ENCODE peak calls at places on chromosomes 3 and 15, in nine cellular contexts. One of them, this sample, is unnamed.
A peak's percentile ranks its signal among the peaks of the same experiment; 100 is the strongest.

GRCh38 chr3:133574260-133574881 is 885 bp downstream of the CDV3 start:
- DNase-seq in hepatocyte: peak; percentile 90
- DNase-seq in neural progenitor cell: peak; percentile 84
- DNase-seq in fibroblast of lung: peak; percentile 77
- DNase-seq in MM.1S: peak; percentile 72
- DNase-seq in HCT116: no peak
- DNase-seq in PC-3: peak; percentile 26
- DNase-seq in GM12878: peak; percentile 58
- DNase-seq in mesendoderm: peak; percentile 80
- DNase-seq in this sample: peak; percentile 73

GRCh38 chr3:100060685-100061484 is 53.4 kb downstream of the FILIP1L start:
- DNase-seq in PC-3: no peak
- DNase-seq in hepatocyte: no peak
- DNase-seq in neural progenitor cell: no peak
- DNase-seq in GM12878: no peak
- DNase-seq in fibroblast of lung: no peak
- DNase-seq in MM.1S: no peak
- DNase-seq in mesendoderm: no peak
- DNase-seq in HCT116: no peak
- DNase-seq in this sample: no peak

GRCh38 chr15:48190932-48191573 is 412 bp upstream of the CTXN2 start:
- DNase-seq in MM.1S: peak; percentile 57
- DNase-seq in PC-3: peak; percentile 63
- DNase-seq in GM12878: no peak
- DNase-seq in neural progenitor cell: peak; percentile 94
- DNase-seq in hepatocyte: peak; percentile 90
- DNase-seq in HCT116: no peak
- DNase-seq in mesendoderm: peak; percentile 92
- DNase-seq in fibroblast of lung: peak; percentile 69
- DNase-seq in this sample: peak; percentile 69

GRCh38 chr3:151169262-151169661 is 33.8 kb downstream of the GPR171 start:
- DNase-seq in fibroblast of lung: no peak
- DNase-seq in HCT116: no peak
- DNase-seq in hepatocyte: no peak
- DNase-seq in mesendoderm: no peak
- DNase-seq in PC-3: no peak
- DNase-seq in GM12878: no peak
- DNase-seq in MM.1S: no peak
- DNase-seq in neural progenitor cell: no peak
- DNase-seq in this sample: no peak

GRCh38 chr15:70166506-70167087 is 68.9 kb upstream of the TLE3 start:
- DNase-seq in GM12878: no peak
- DNase-seq in fibroblast of lung: no peak
- DNase-seq in MM.1S: no peak
- DNase-seq in HCT116: no peak
- DNase-seq in mesendoderm: no peak
- DNase-seq in PC-3: no peak
- DNase-seq in neural progenitor cell: no peak
- DNase-seq in hepatocyte: no peak
- DNase-seq in this sample: no peak

GRCh38 chr15:79004336-79004735 is 59.5 kb upstream of the CTSH start:
- DNase-seq in hepatocyte: peak; percentile 46
- DNase-seq in GM12878: peak; percentile 86
- DNase-seq in PC-3: peak; percentile 47
- DNase-seq in MM.1S: no peak
- DNase-seq in neural progenitor cell: no peak
- DNase-seq in fibroblast of lung: peak; percentile 88
- DNase-seq in HCT116: peak; percentile 48
- DNase-seq in mesendoderm: peak; percentile 94
- DNase-seq in this sample: peak; percentile 95

GRCh38 chr3:150174179-150174578 is 203.5 kb upstream of the PFN2 start:
- DNase-seq in PC-3: no peak
- DNase-seq in HCT116: no peak
- DNase-seq in hepatocyte: no peak
- DNase-seq in GM12878: no peak
- DNase-seq in MM.1S: no peak
- DNase-seq in neural progenitor cell: no peak
- DNase-seq in fibroblast of lung: peak; percentile 25
- DNase-seq in mesendoderm: no peak
- DNase-seq in this sample: no peak

GRCh38 chr15:71448688-71449114 is 333.4 kb downstream of the THSD4 start:
- DNase-seq in neural progenitor cell: peak; percentile 71
- DNase-seq in mesendoderm: peak; percentile 77
- DNase-seq in PC-3: peak; percentile 90
- DNase-seq in MM.1S: peak; percentile 45
- DNase-seq in fibroblast of lung: peak; percentile 53
- DNase-seq in HCT116: peak; percentile 56
- DNase-seq in hepatocyte: peak; percentile 78
- DNase-seq in GM12878: no peak
- DNase-seq in this sample: peak; percentile 80

GRCh38 chr3:124826703-124827102 is 60.5 kb downstream of the ITGB5 start:
- DNase-seq in HCT116: no peak
- DNase-seq in fibroblast of lung: peak; percentile 96
- DNase-seq in PC-3: peak; percentile 68
- DNase-seq in hepatocyte: no peak
- DNase-seq in mesendoderm: peak; percentile 75
- DNase-seq in neural progenitor cell: no peak
- DNase-seq in MM.1S: no peak
- DNase-seq in GM12878: no peak
- DNase-seq in this sample: no peak

GRCh38 chr3:14297784-14298236 is 104.6 kb upstream of the SLC6A6 start:
- DNase-seq in HCT116: no peak
- DNase-seq in mesendoderm: peak; percentile 46
- DNase-seq in neural progenitor cell: no peak
- DNase-seq in MM.1S: no peak
- DNase-seq in GM12878: no peak
- DNase-seq in PC-3: no peak
- DNase-seq in hepatocyte: no peak
- DNase-seq in fibroblast of lung: peak; percentile 34
- DNase-seq in this sample: no peak

GRCh38 chr3:50316657-50317242 is 5.8 kb downstream of the HYAL2 start:
- DNase-seq in PC-3: peak; percentile 98
- DNase-seq in mesendoderm: peak; percentile 88
- DNase-seq in fibroblast of lung: peak; percentile 79
- DNase-seq in MM.1S: no peak
- DNase-seq in GM12878: no peak
- DNase-seq in HCT116: peak; percentile 93
- DNase-seq in neural progenitor cell: no peak
- DNase-seq in hepatocyte: peak; percentile 91
- DNase-seq in this sample: peak; percentile 55

GRCh38 chr3:23880703-23881339 is 36.0 kb downstream of the NKIRAS1 start:
- DNase-seq in neural progenitor cell: no peak
- DNase-seq in GM12878: no peak
- DNase-seq in HCT116: no peak
- DNase-seq in MM.1S: no peak
- DNase-seq in hepatocyte: no peak
- DNase-seq in mesendoderm: peak; percentile 56
- DNase-seq in PC-3: no peak
- DNase-seq in fibroblast of lung: peak; percentile 15
- DNase-seq in this sample: no peak

GRCh38 chr3:179425075-179425474 is 26.2 kb downstream of the GNB4 start:
- DNase-seq in MM.1S: no peak
- DNase-seq in fibroblast of lung: no peak
- DNase-seq in hepatocyte: no peak
- DNase-seq in PC-3: no peak
- DNase-seq in mesendoderm: peak; percentile 35
- DNase-seq in neural progenitor cell: no peak
- DNase-seq in GM12878: no peak
- DNase-seq in HCT116: no peak
- DNase-seq in this sample: no peak

GRCh38 chr3:117744935-117745334 is 1035.4 kb downstream of the TUSC7 start:
- DNase-seq in fibroblast of lung: no peak
- DNase-seq in HCT116: no peak
- DNase-seq in hepatocyte: no peak
- DNase-seq in neural progenitor cell: no peak
- DNase-seq in GM12878: no peak
- DNase-seq in mesendoderm: no peak
- DNase-seq in MM.1S: no peak
- DNase-seq in PC-3: no peak
- DNase-seq in this sample: no peak

DNA sequence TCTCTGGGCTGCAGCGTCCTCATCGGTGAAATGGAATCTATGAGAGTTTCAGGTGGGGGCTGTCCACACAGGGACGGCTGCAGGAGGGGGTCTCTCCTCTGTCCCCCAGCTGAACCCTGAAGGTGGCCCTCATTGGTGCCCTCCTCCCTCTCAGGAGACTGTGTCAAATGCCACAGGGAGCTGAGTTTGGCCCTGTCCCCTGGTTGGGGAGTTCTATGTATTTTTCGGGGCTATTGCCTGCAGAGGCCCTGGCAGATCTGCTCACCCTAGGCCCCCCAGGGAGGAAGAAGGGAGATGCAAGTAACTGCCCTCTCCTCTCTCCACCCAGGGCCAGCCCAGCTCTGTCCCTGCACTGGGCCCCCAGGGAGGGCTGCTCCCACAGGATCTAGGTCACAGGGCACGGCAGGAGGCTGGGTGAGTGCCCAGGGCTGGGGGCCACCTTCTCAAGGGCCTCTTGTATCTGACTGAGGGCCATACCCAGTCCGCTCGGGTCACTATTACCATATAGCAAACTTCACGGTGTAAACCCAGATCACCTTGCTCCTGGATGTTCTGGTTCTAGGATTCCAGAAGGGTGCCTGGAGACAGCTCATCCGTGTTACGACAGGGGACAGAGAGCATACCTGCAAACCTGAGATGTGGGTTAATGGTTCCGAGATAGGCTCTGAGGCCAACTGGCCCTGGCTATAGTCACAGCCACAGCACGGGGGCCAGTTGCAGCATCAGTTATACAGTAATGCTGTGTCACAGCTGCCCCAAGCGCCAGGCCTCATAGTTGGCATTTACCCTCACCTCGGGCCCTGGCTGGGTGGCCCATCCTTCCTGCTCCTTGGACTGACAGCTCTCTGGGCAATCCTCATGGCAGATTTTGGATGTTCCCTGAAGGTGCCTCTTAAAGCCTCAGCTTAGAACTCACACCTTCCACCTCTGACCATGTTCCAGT is 102.4 kb upstream of the PRR23E start:
- DNase-seq in neural progenitor cell: no peak
- DNase-seq in GM12878: no peak
- DNase-seq in fibroblast of lung: no peak
- DNase-seq in mesendoderm: no peak
- DNase-seq in MM.1S: no peak
- DNase-seq in HCT116: no peak
- DNase-seq in PC-3: no peak
- DNase-seq in hepatocyte: no peak
- DNase-seq in this sample: no peak
- H3K27me3 ChIP-seq in neural progenitor cell: no peaks in the 10 kb centered on the region
- H3K27me3 ChIP-seq in GM12878: peaks cover 2% of the 10 kb centered on the region
- H3K27me3 ChIP-seq in fibroblast of lung: no peaks in the 10 kb centered on the region
- H3K27me3 ChIP-seq in mesendoderm: no peaks in the 10 kb centered on the region
- H3K27me3 ChIP-seq in MM.1S: peaks cover 5% of the 10 kb centered on the region
- H3K27me3 ChIP-seq in HCT116: no peaks in the 10 kb centered on the region
- H3K27me3 ChIP-seq in PC-3: no peaks in the 10 kb centered on the region
- H3K27me3 ChIP-seq in hepatocyte: no peaks in the 10 kb centered on the region
- H3K27me3 ChIP-seq in this sample: no peaks in the 10 kb centered on the region

DNA sequence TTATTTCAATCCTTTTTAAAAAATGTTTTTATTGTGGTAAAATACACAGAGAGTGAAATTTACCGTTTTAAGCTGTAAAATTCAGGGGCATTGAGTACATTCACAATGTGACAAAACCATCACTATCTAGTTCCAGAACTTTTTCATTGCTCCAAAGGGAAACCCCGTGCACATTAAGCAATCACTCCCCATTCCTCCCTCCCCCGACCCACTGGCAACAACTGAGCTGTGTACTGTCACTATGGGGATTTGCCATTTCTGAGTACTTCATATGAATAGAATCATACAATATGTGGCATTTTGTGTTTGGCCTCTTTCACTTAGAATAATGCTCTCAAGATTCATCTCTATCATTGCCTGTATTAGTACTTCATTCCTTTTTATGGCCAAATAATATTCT is 45.5 kb upstream of the BOC start:
- DNase-seq in mesendoderm: no peak
- DNase-seq in PC-3: no peak
- DNase-seq in GM12878: no peak
- DNase-seq in hepatocyte: no peak
- DNase-seq in neural progenitor cell: no peak
- DNase-seq in MM.1S: no peak
- DNase-seq in HCT116: no peak
- DNase-seq in fibroblast of lung: no peak
- DNase-seq in this sample: no peak
- H3K4me2 ChIP-seq in mesendoderm: no peak overlapping the region
- H3K4me2 ChIP-seq in PC-3: no peak overlapping the region
- H3K4me2 ChIP-seq in GM12878: no peak overlapping the region
- H3K4me2 ChIP-seq in hepatocyte: peak overlapping the region; percentile 18
- H3K4me2 ChIP-seq in neural progenitor cell: peak overlapping the region; percentile 46
- H3K4me2 ChIP-seq in MM.1S: no peak overlapping the region
- H3K4me2 ChIP-seq in HCT116: no peak overlapping the region
- H3K4me2 ChIP-seq in fibroblast of lung: no peak overlapping the region
- H3K4me2 ChIP-seq in this sample: no peak overlapping the region

GRCh38 chr3:128488636-128488994 is 4.4 kb downstream of the GATA2 start:
- DNase-seq in mesendoderm: peak; percentile 70
- DNase-seq in MM.1S: no peak
- DNase-seq in PC-3: peak; percentile 42
- DNase-seq in neural progenitor cell: no peak
- DNase-seq in fibroblast of lung: peak; percentile 37
- DNase-seq in hepatocyte: no peak
- DNase-seq in HCT116: no peak
- DNase-seq in GM12878: no peak
- DNase-seq in this sample: no peak

GRCh38 chr3:128487813-128488635 is 5.0 kb downstream of the GATA2 start:
- DNase-seq in HCT116: peak; percentile 72
- DNase-seq in fibroblast of lung: peak; percentile 91
- DNase-seq in MM.1S: peak; percentile 53
- DNase-seq in GM12878: no peak
- DNase-seq in mesendoderm: peak; percentile 94
- DNase-seq in PC-3: peak; percentile 83
- DNase-seq in neural progenitor cell: peak; percentile 96
- DNase-seq in hepatocyte: peak; percentile 85
- DNase-seq in this sample: no peak

GRCh38 chr3:128486692-128487537 is 6.1 kb downstream of the GATA2 start:
- DNase-seq in hepatocyte: no peak
- DNase-seq in MM.1S: no peak
- DNase-seq in PC-3: peak; percentile 33
- DNase-seq in GM12878: no peak
- DNase-seq in HCT116: no peak
- DNase-seq in mesendoderm: peak; percentile 59
- DNase-seq in neural progenitor cell: peak; percentile 62
- DNase-seq in fibroblast of lung: peak; percentile 59
- DNase-seq in this sample: no peak

GRCh38 chr3:128486157-128486691 is 6.8 kb downstream of the GATA2 start:
- DNase-seq in MM.1S: no peak
- DNase-seq in hepatocyte: no peak
- DNase-seq in HCT116: no peak
- DNase-seq in PC-3: no peak
- DNase-seq in mesendoderm: no peak
- DNase-seq in GM12878: no peak
- DNase-seq in neural progenitor cell: no peak
- DNase-seq in fibroblast of lung: no peak
- DNase-seq in this sample: no peak

GRCh38 chr3:128487538-128487812 is 5.5 kb downstream of the GATA2 start:
- DNase-seq in PC-3: no peak
- DNase-seq in HCT116: no peak
- DNase-seq in neural progenitor cell: no peak
- DNase-seq in fibroblast of lung: no peak
- DNase-seq in hepatocyte: no peak
- DNase-seq in mesendoderm: no peak
- DNase-seq in GM12878: no peak
- DNase-seq in MM.1S: no peak
- DNase-seq in this sample: no peak
- H3K27me3 ChIP-seq in PC-3: no peaks in the 10 kb centered on the region
- H3K27me3 ChIP-seq in HCT116: no peaks in the 10 kb centered on the region
- H3K27me3 ChIP-seq in neural progenitor cell: peaks cover 100% of the 10 kb centered on the region
- H3K27me3 ChIP-seq in fibroblast of lung: peaks cover 35% of the 10 kb centered on the region
- H3K27me3 ChIP-seq in hepatocyte: peaks cover 95% of the 10 kb centered on the region
- H3K27me3 ChIP-seq in mesendoderm: peaks cover 45% of the 10 kb centered on the region
- H3K27me3 ChIP-seq in GM12878: peaks cover 26% of the 10 kb centered on the region
- H3K27me3 ChIP-seq in MM.1S: peaks cover 100% of the 10 kb centered on the region
- H3K27me3 ChIP-seq in this sample: no peaks in the 10 kb centered on the region

GRCh38 chr3:42071720-42072582 is 19.2 kb upstream of the TRAK1 start:
- DNase-seq in HCT116: no peak
- DNase-seq in mesendoderm: peak; percentile 92
- DNase-seq in GM12878: no peak
- DNase-seq in neural progenitor cell: peak; percentile 44
- DNase-seq in PC-3: peak; percentile 97
- DNase-seq in hepatocyte: peak; percentile 68
- DNase-seq in MM.1S: peak; percentile 85
- DNase-seq in fibroblast of lung: peak; percentile 80
- DNase-seq in this sample: peak; percentile 69
- H3K4me2 ChIP-seq in HCT116: peak overlapping the region; percentile 39
- H3K4me2 ChIP-seq in mesendoderm: no peak overlapping the region
- H3K4me2 ChIP-seq in GM12878: peak overlapping the region; percentile 81
- H3K4me2 ChIP-seq in neural progenitor cell: peak overlapping the region; percentile 38
- H3K4me2 ChIP-seq in PC-3: peak overlapping the region; percentile 79
- H3K4me2 ChIP-seq in hepatocyte: peak overlapping the region; percentile 66
- H3K4me2 ChIP-seq in MM.1S: peak overlapping the region; percentile 76
- H3K4me2 ChIP-seq in fibroblast of lung: peak overlapping the region; percentile 67
- H3K4me2 ChIP-seq in this sample: peak overlapping the region; percentile 75

This sample was measured in Karpas-422.